ENCODE peak calls at places on chromosomes 16 and 17, in five cellular contexts. L is breast epithelium, O is neuronal stem cell, Z is heart right ventricle, C is aorta. F is an unnamed sample.
A peak's percentile ranks its signal among the peaks of the same experiment; 100 is the strongest.

GRCh38 chr17:42784361-42784760 is 4.0 kb downstream of the WNK4 start:
- DNase-seq in L (no peak), O (no peak), Z (no peak), C (no peak), F (no peak)

GRCh38 chr17:73142763-73143395 is 21.9 kb upstream of the SSTR2 start:
- DNase-seq in L (no peak), O (no peak), Z (no peak), C (peak; percentile 49), F (no peak)

GRCh38 chr17:72110231-72110952 is 10.4 kb upstream of the SOX9 start:
- DNase-seq in L (no peak), O (no peak), Z (no peak), C (no peak), F (no peak)

GRCh38 chr17:9645858-9646555 is 690 bp downstream of the USP43 start:
- DNase-seq in L (peak; percentile 42), O (peak; percentile 27), Z (peak; percentile 28), C (no peak), F (peak; percentile 71)

GRCh38 chr17:3885970-3886369 is 6.9 kb downstream of the CAMKK1 start:
- DNase-seq in L (no peak), O (no peak), Z (no peak), C (no peak), F (no peak)

GRCh38 chr17:41308251-41308917 is 725 bp downstream of the KRTAP16-1 start:
- DNase-seq in L (peak; percentile 80), O (no peak), Z (peak; percentile 70), C (peak; percentile 69), F (no peak)

GRCh38 chr16:62872339-62872738 is 836.1 kb upstream of the CDH8 start:
- DNase-seq in L (no peak), O (no peak), Z (no peak), C (no peak), F (no peak)

GRCh38 chr16:79677799-79678525 is 77.4 kb upstream of the MAF start:
- DNase-seq in L (no peak), O (no peak), Z (no peak), C (no peak), F (no peak)

GRCh38 chr16:47036201-47036600 is 62.7 kb upstream of the DNAJA2 start:
- DNase-seq in L (no peak), O (no peak), Z (no peak), C (no peak), F (no peak)

GRCh38 chr16:86029131-86029741 is 130.3 kb downstream of the IRF8 start:
- DNase-seq in L (peak; percentile 24), O (no peak), Z (peak; percentile 60), C (peak; percentile 64), F (peak; percentile 26)

GRCh38 chr17:12790806-12791148 is 1.5 kb downstream of the ARHGAP44 start:
- DNase-seq in L (no peak), O (no peak), Z (no peak), C (no peak), F (no peak)

GRCh38 chr17:51667722-51668083 is 407.4 kb downstream of the UTP18 start:
- DNase-seq in L (no peak), O (no peak), Z (no peak), C (no peak), F (no peak)

GRCh38 chr16:87423429-87423828 is 31.3 kb downstream of the MAP1LC3B start:
- DNase-seq in L (no peak), O (no peak), Z (no peak), C (no peak), F (no peak)

GRCh38 chr17:57296231-57296630 is 39.9 kb downstream of the MSI2 start:
- DNase-seq in L (no peak), O (no peak), Z (no peak), C (no peak), F (no peak)

GRCh38 chr16:21033707-21034106 is 116.9 kb downstream of the DNAH3 start:
- DNase-seq in L (no peak), O (no peak), Z (peak; percentile 34), C (no peak), F (no peak)

GRCh38 chr16:85773044-85773443 is 22.1 kb upstream of the C16orf74 start:
- DNase-seq in L (no peak), O (no peak), Z (no peak), C (no peak), F (no peak)

GRCh38 chr17:65542595-65542994 is 18.9 kb downstream of the AXIN2 start:
- DNase-seq in L (no peak), O (no peak), Z (no peak), C (no peak), F (no peak)
- H3K4me1 ChIP-seq in L (no peaks in the 10 kb centered on the region), O (peaks cover 44% of the 10 kb centered on the region), Z (peaks cover 5% of the 10 kb centered on the region), C (no peaks in the 10 kb centered on the region), F (no peaks in the 10 kb centered on the region)

DNA sequence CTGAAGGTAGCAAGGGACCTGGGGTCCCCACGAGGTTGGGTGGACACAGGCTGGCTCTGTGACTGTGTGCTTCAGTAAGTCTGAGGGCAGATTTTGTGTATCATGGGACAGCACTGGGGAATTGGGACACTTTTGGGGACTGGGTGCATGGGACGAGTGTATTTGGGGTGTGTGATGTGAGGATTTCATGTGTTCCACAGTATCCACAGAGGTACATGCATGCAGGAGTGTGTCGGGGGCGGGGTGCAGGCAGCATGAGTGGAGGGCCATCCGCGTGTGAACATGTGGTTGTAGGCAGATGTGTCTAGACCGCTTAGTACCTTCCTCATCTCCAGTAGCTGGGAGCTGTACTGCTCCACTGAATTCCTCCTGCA is 1.1 kb upstream of the DLX3 start:
- DNase-seq in L (no peak), O (no peak), Z (no peak), C (no peak), F (no peak)
- H3K4me3 ChIP-seq in L (no peak overlapping the region), O (no peak overlapping the region), Z (no peak overlapping the region), C (no peak overlapping the region), F (no peak overlapping the region)

GRCh38 chr17:75848523-75849303 is 4.5 kb upstream of the UNC13D start:
- DNase-seq in L (peak; percentile 82), O (peak; percentile 62), Z (peak; percentile 79), C (peak; percentile 78), F (peak; percentile 79)
- H3K4me1 ChIP-seq in L (peaks cover 60% of the 10 kb centered on the region), O (peaks cover 6% of the 10 kb centered on the region), Z (peaks cover 63% of the 10 kb centered on the region), C (no peaks in the 10 kb centered on the region), F (peaks cover 25% of the 10 kb centered on the region)

DNA sequence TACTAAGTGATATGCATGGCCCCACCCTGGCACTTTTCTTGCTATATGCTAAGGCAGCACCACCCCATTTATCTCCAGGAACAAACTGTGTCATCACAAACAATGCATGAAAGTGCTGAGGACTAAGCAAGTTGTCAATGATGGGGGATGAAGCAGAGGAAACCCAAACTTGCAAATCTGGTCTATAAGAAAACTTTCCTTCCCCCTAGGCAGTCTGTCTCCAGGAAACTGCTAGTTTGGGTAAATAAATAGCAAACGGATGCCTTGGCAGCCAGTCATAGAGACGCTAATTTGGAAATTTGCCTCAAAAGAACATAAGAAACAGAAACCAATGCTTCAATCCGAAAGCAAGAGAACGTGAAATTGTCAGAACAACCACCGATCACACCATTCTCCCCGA is 5.6 kb upstream of the HSBP1 start:
- DNase-seq in L (peak; percentile 49), O (no peak), Z (no peak), C (no peak), F (no peak)
- H3K4me3 ChIP-seq in L (peak overlapping the region; percentile 25), O (no peak overlapping the region), Z (peak overlapping the region; percentile 19), C (peak overlapping the region; percentile 17), F (peak overlapping the region; percentile 2)

GRCh38 chr17:81478119-81478518 is 34.5 kb downstream of the ACTG1 start:
- DNase-seq in L (no peak), O (no peak), Z (no peak), C (no peak), F (no peak)
- H3K4me1 ChIP-seq in L (no peaks in the 10 kb centered on the region), O (peaks cover 62% of the 10 kb centered on the region), Z (peaks cover 13% of the 10 kb centered on the region), C (no peaks in the 10 kb centered on the region), F (no peaks in the 10 kb centered on the region)

GRCh38 chr17:38605230-38605851 is 411 bp downstream of the SRCIN1 start:
- DNase-seq in L (no peak), O (peak; percentile 64), Z (no peak), C (no peak), F (peak; percentile 55)

GRCh38 chr17:38602862-38603785 is 2.6 kb downstream of the SRCIN1 start:
- DNase-seq in L (no peak), O (no peak), Z (no peak), C (no peak), F (no peak)

GRCh38 chr17:38603786-38604478 is 1.8 kb downstream of the SRCIN1 start:
- DNase-seq in L (no peak), O (no peak), Z (no peak), C (no peak), F (no peak)

GRCh38 chr17:38605852-38606645 is at the start of gene SRCIN1:
- DNase-seq in L (peak; percentile 43), O (peak; percentile 72), Z (peak; percentile 40), C (no peak), F (peak; percentile 68)

GRCh38 chr17:38604479-38605229 is 1.1 kb downstream of the SRCIN1 start:
- DNase-seq in L (no peak), O (no peak), Z (no peak), C (no peak), F (peak; percentile 46)
- H3K4me3 ChIP-seq in L (peak overlapping the region; percentile 63), O (peak overlapping the region; percentile 81), Z (no peak overlapping the region), C (no peak overlapping the region), F (no peak overlapping the region)

DNA sequence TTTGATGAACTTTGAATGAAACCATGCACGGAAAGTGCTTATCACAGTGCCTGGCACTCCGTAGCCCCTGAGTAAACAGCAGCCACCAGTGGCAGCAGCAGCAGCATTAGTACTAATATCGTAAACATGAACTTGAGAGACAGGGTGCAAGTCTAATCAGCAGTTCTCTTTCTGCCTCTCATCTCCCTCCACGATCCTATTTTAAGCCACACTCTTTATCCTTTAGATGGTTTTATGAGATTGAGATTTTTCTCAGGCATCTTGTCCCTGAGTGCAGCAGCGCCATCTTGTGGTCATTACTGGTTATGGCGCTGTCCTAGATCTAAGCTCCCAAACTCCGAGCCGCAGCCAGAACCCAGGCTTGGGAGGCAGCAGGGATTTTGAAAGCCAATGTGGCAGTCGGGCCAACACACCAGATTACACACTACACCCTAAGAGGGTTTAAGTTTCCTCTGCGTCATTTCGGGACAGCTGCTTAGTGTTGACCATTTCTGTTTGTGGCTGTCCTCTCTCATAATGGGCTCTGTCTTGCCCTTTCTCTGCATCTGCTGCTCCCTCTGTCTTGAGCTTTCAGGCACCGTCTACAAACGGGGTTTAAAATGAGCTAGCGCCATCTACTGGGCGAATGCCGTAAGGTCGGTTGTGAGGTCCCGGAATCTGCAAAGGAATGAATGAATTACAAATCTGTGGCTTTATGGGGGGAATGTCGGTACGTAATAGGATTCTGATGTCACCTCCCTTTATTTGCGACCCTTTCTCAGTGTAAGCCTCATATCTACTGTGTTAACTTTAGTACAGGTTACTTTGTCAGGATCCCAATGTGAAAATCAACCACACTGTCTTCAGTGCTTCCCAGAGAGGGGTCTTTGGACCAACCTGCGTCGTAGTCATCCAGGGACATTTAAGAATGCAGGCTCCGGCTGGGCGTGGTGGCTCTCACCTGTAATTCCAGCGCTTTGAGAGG is 64.5 kb downstream of the CYLD start:
- DNase-seq in L (peak; percentile 75), O (peak; percentile 96), Z (peak; percentile 67), C (peak; percentile 86), F (no peak)
- H3K4me1 ChIP-seq in L (no peaks in the 10 kb centered on the region), O (peaks cover 14% of the 10 kb centered on the region), Z (no peaks in the 10 kb centered on the region), C (no peaks in the 10 kb centered on the region), F (no peaks in the 10 kb centered on the region)

GRCh38 chr17:46769531-46770438 is 48.7 kb downstream of the WNT3 start:
- DNase-seq in L (no peak), O (no peak), Z (no peak), C (no peak), F (no peak)
- H3K4me3 ChIP-seq in L (peak overlapping the region; percentile 24), O (no peak overlapping the region), Z (no peak overlapping the region), C (no peak overlapping the region), F (no peak overlapping the region)

F was measured in RWPE2.